ENCODE peak calls at places on chromosomes 5 and 9, in four cellular contexts. G, F, R and N are unnamed samples.

GRCh38 chr9:114321759-114322158 is 1.1 kb upstream of the ORM1 start:
- DNase-seq in G (no peak), F (no peak), R (no peak), N (no peak)

GRCh38 chr9:21974542-21975409 is 19.4 kb downstream of the CDKN2A start:
- DNase-seq in G (no peak), F (peak; percentile 96), R (no peak), N (peak; percentile 92)

GRCh38 chr5:41787257-41787656 is 83.0 kb downstream of the OXCT1 start:
- DNase-seq in G (no peak), F (no peak), R (no peak), N (no peak)

GRCh38 chr5:93304851-93305250 is 276.2 kb downstream of the NR2F1-AS1 start:
- DNase-seq in G (no peak), F (no peak), R (no peak), N (no peak)

GRCh38 chr9:85290019-85290418 is 451.7 kb downstream of the AGTPBP1 start:
- DNase-seq in G (no peak), F (no peak), R (no peak), N (no peak)

GRCh38 chr9:86664603-86665002 is 282.7 kb downstream of the GAS1 start:
- DNase-seq in G (no peak), F (no peak), R (no peak), N (no peak)

GRCh38 chr9:34651876-34652602 is at the start of gene IL11RA:
- DNase-seq in G (no peak), F (peak; percentile 82), R (peak; percentile 94), N (peak; percentile 96)

GRCh38 chr5:120151825-120152224 is 312.3 kb upstream of the PRR16 start:
- DNase-seq in G (no peak), F (no peak), R (no peak), N (no peak)

GRCh38 chr5:171945476-171945875 is 61.0 kb downstream of the FBXW11 start:
- DNase-seq in G (no peak), F (no peak), R (no peak), N (no peak)

GRCh38 chr5:171945066-171945465 is 61.4 kb downstream of the FBXW11 start:
- DNase-seq in G (no peak), F (no peak), R (no peak), N (no peak)

GRCh38 chr5:171951218-171951617 is 55.2 kb downstream of the FBXW11 start:
- DNase-seq in G (no peak), F (no peak), R (no peak), N (no peak)

GRCh38 chr5:171946382-171946781 is 60.1 kb downstream of the FBXW11 start:
- DNase-seq in G (no peak), F (no peak), R (no peak), N (no peak)
- TF ChIP-seq CTCF in G (peak; percentile 12), F (no peak), R (no peak), N (no peak)

GRCh38 chr5:150175536-150175935 is 9.0 kb downstream of the CDX1 start:
- DNase-seq in G (no peak), F (no peak), R (no peak), N (peak; percentile 96)
- TF ChIP-seq CTCF in G (peak; percentile 58), F (peak; percentile 41), R (no peak), N (peak; percentile 73)

DNA sequence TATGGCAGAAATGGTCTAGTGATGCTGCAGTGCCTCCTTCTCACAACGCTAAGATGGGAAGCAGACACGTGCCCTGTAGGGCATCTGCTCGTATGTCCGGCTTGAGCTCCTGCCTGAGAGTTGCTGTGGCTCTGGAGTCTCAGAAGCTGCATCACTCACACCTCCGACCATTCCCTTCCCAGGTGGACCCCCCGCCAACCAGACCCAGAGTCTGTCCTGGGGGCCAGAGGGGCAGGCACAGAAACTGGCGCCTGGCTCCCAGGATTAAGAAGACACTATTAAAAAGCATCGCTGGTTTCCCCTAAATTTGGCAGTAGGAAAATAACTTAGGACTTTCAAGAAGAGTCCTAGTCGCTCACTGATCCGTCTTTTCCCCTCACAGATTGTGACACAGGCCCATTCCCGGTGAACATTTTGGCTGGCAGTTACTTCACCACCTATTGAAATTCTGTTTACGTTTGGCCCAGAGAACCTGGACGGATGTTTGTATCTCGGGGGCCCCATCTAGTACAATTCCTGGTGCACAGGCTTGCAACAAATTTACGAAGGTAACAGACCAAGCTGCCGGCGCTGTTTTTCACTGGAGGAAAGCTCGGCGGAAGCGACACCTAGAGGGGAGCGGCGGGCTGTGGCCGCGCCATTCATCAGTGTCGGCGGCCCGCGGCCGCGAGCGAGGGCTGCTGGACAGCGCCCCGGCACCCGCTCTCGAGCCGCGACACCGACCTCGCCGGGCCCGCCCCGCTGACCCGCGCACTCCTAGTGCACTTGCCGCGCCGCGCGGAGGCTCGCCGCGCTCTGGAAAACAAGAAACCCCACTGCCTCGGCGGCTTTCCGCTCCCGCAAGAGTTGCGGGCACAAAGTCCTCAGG is 1.6 kb downstream of the FSTL4 start:
- DNase-seq in G (no peak), F (no peak), R (no peak), N (peak; percentile 95)
- TF ChIP-seq CTCF in G (no peak), F (peak; percentile 84), R (no peak), N (peak; percentile 19)

GRCh38 chr5:62268792-62269191 is 37.2 kb upstream of the KIF2A start:
- DNase-seq in G (no peak), F (no peak), R (no peak), N (peak; percentile 46)

GRCh38 chr5:62268239-62268638 is 37.8 kb upstream of the KIF2A start:
- DNase-seq in G (no peak), F (peak; percentile 74), R (no peak), N (no peak)

GRCh38 chr5:62271370-62271769 is 34.6 kb upstream of the KIF2A start:
- DNase-seq in G (no peak), F (no peak), R (no peak), N (no peak)

GRCh38 chr5:62273691-62274090 is 32.3 kb upstream of the KIF2A start:
- DNase-seq in G (no peak), F (no peak), R (no peak), N (no peak)

GRCh38 chr5:62271870-62272269 is 34.1 kb upstream of the KIF2A start:
- DNase-seq in G (no peak), F (no peak), R (no peak), N (peak; percentile 55)
- TF ChIP-seq CTCF in G (no peak), F (no peak), R (no peak), N (no peak)

GRCh38 chr9:93261735-93262523 is 78.0 kb downstream of the WNK2 start:
- DNase-seq in G (no peak), F (peak; percentile 58), R (peak; percentile 76), N (peak; percentile 61)

GRCh38 chr9:93260290-93261066 is 76.5 kb downstream of the WNK2 start:
- DNase-seq in G (no peak), F (no peak), R (peak; percentile 74), N (peak; percentile 66)

GRCh38 chr9:93262537-93263310 is 78.8 kb downstream of the WNK2 start:
- DNase-seq in G (no peak), F (no peak), R (peak; percentile 65), N (peak; percentile 74)

GRCh38 chr9:93259490-93260289 is 75.8 kb downstream of the WNK2 start:
- DNase-seq in G (no peak), F (no peak), R (peak; percentile 69), N (peak; percentile 62)

GRCh38 chr9:93261281-93261680 is 77.3 kb downstream of the WNK2 start:
- DNase-seq in G (no peak), F (no peak), R (peak; percentile 61), N (peak; percentile 85)
- TF ChIP-seq CTCF in G (no peak), F (no peak), R (no peak), N (no peak)

DNA sequence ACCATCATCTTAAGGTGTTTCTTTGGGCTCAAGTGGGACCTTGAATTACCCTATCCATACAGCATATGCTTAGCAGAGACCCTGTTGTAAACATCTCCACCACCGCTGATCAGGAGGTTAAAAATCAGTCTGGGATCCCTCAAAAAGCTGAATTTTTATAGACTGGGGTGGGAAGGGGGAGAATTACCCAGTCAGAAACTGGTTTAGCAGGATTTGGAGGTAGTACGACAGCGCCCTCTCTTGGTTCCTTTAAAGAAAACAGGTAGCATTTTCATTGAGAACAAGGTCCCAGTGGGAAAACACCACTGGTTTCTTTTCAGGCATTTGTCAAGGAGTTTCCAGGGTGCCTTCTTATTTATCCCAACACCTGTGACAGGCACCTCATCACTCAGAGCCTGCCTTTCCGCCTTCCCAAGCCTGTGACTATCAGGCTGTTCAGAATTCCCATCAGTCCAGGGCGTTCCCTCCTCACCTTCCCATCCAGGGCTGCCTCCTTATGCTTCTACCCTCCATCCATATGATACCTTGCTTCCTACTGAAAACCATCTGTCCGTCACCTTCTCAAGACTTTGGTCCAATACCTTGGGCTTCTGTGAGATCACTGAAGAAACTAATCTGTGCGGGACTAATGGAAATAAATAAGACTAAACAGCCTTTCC is 203.8 kb upstream of the RAI14 start:
- DNase-seq in G (peak; percentile 10), F (no peak), R (no peak), N (no peak)
- TF ChIP-seq CTCF in G (peak; percentile 70), F (peak; percentile 32), R (peak; percentile 5), N (peak; percentile 71)

GRCh38 chr5:175840050-175840841 is 31.1 kb upstream of the CPLX2 start:
- DNase-seq in G (no peak), F (no peak), R (no peak), N (no peak)
- TF ChIP-seq CTCF in G (peak; percentile 55), F (peak; percentile 52), R (no peak), N (peak; percentile 56)

GRCh38 chr9:78262655-78263054 is 26.8 kb downstream of the CEP78 start:
- DNase-seq in G (no peak), F (no peak), R (no peak), N (no peak)

GRCh38 chr9:78261403-78262001 is 25.6 kb downstream of the CEP78 start:
- DNase-seq in G (peak; percentile 8), F (no peak), R (no peak), N (no peak)
- TF ChIP-seq CTCF in G (peak; percentile 65), F (peak; percentile 83), R (no peak), N (peak; percentile 64)

GRCh38 chr5:35162848-35163770 is 67.2 kb downstream of the PRLR start:
- DNase-seq in G (no peak), F (no peak), R (no peak), N (no peak)
- TF ChIP-seq CTCF in G (no peak), F (no peak), R (no peak), N (no peak)